ENCODE peak calls at places on chromosome 21, in eight cellular contexts. Z is left ventricle myocardium inferior; L is Ammon's horn; M is AG04450; S is AG08395; T is A549; F is activated CD8-positive, alpha-beta memory T cell treated with anti-CD3 and anti-CD28 coated beads, Interleukin-2, amount 50 U/mL, for 48 hours; D is HL-60. V is an unnamed sample.

GRCh38 chr21:39676054-39676771 is 63.5 kb downstream of the B3GALT5 start:
- DNase-seq in Z (peak), L (peak), M (no peak), S (peak), T (peak), F (no peak), D (no peak), V (no peak)

GRCh38 chr21:15682182-15682895 is 47.4 kb upstream of the USP25 start:
- DNase-seq in Z (no peak), L (peak), M (no peak), S (peak), T (peak), F (no peak), D (peak), V (no peak)

GRCh38 chr21:16309250-16309971 is 579.6 kb downstream of the USP25 start:
- DNase-seq in Z (no peak), L (peak), M (no peak), S (no peak), T (no peak), F (no peak), D (no peak), V (no peak)

GRCh38 chr21:43262427-43262826 is 93.6 kb downstream of the CRYAA start:
- DNase-seq in Z (peak), L (peak), M (no peak), S (no peak), T (no peak), F (peak), D (no peak), V (no peak)

GRCh38 chr21:15264084-15264483 is 199.3 kb upstream of the NRIP1 start:
- DNase-seq in Z (no peak), L (no peak), M (no peak), S (no peak), T (no peak), F (no peak), D (no peak), V (no peak)

GRCh38 chr21:33587792-33588484 is 546 bp downstream of the DONSON start:
- DNase-seq in Z (no peak), L (peak), M (no peak), S (peak), T (peak), F (peak), D (peak), V (no peak)

GRCh38 chr21:34988139-34988538 is 61.0 kb downstream of the RUNX1 start:
- DNase-seq in Z (no peak), L (no peak), M (no peak), S (no peak), T (no peak), F (no peak), D (no peak), V (no peak)

GRCh38 chr21:44519346-44520325 is 20.4 kb downstream of the KRTAP10-1 start:
- DNase-seq in Z (peak), L (no peak), M (no peak), S (no peak), T (no peak), F (no peak), D (no peak), V (no peak)

GRCh38 chr21:44940116-44940631 is 345 bp downstream of the SLX9 start:
- DNase-seq in Z (no peak), L (no peak), M (no peak), S (peak), T (no peak), F (peak), D (no peak), V (no peak)

GRCh38 chr21:33663241-33663640 is 20.9 kb downstream of the ITSN1 start:
- DNase-seq in Z (no peak), L (no peak), M (no peak), S (peak), T (no peak), F (no peak), D (no peak), V (no peak)

GRCh38 chr21:41622831-41623548 is 115.0 kb upstream of the TMPRSS2 start:
- DNase-seq in Z (no peak), L (no peak), M (no peak), S (no peak), T (no peak), F (peak), D (no peak), V (no peak)